ENCODE peak calls at places on chromosomes 11 and 22, in four cellular contexts. X, A, M and U are unnamed samples. For H3K9me3, the result is how much of the 10 kb centered on the place peaks cover.

GRCh38 chr11:94662065-94662779 is 95.1 kb downstream of the PIWIL4 start:
- DNase-seq in A (no peak), M (no peak), X (no peak), U (no peak)

GRCh38 chr22:49768961-49769690 is 58.5 kb downstream of the BRD1 start:
- DNase-seq in X (no peak), M (no peak), A (peak), U (no peak)

GRCh38 chr22:44540756-44541670 is 43.0 kb upstream of the RTL6 start:
- DNase-seq in M (no peak), X (no peak), A (no peak), U (no peak)

GRCh38 chr22:30205281-30206115 is 41.1 kb downstream of the LIF start:
- DNase-seq in A (peak), X (no peak), M (peak), U (no peak)

GRCh38 chr11:122095950-122096942 is 19.8 kb downstream of the BLID start:
- DNase-seq in A (peak), X (no peak), M (no peak), U (no peak)

GRCh38 chr11:92969634-92970347 is at the start of gene MTNR1B:
- DNase-seq in A (no peak), X (no peak), M (no peak), U (no peak)

GRCh38 chr22:20156611-20157415 is 6.0 kb upstream of the CCDC188 start:
- DNase-seq in A (peak), M (peak), X (peak), U (peak)

GRCh38 chr11:40606800-40607199 is 852.7 kb downstream of the LRRC4C start:
- DNase-seq in X (no peak), A (no peak), M (no peak), U (no peak)

GRCh38 chr11:19557720-19558140 is 154.9 kb upstream of the NAV2 start:
- DNase-seq in X (peak), M (peak), A (peak), U (peak)

GRCh38 chr11:74669311-74670160 is 61.7 kb downstream of the CHRDL2 start:
- DNase-seq in A (no peak), X (no peak), M (no peak), U (no peak)

GRCh38 chr11:2901854-2902783 is 16.5 kb upstream of the CDKN1C start:
- DNase-seq in A (peak), M (peak), X (peak), U (peak)

GRCh38 chr11:24623121-24623520 is 126.3 kb downstream of the LUZP2 start:
- DNase-seq in A (peak), X (no peak), M (no peak), U (no peak)

GRCh38 chr11:35190804-35191348 is 51.9 kb downstream of the CD44 start:
- DNase-seq in M (peak), X (no peak), A (peak), U (no peak)

GRCh38 chr11:59761985-59762384 is 6.8 kb downstream of the STX3 start:
- DNase-seq in X (no peak), A (no peak), M (no peak), U (no peak)

GRCh38 chr11:1899100-1899499 is 7.4 kb upstream of the PRR33 start:
- DNase-seq in X (no peak), A (no peak), M (no peak), U (no peak)

GRCh38 chr11:44110231-44110679 is 14.8 kb downstream of the EXT2 start:
- DNase-seq in X (peak), A (peak), M (peak), U (peak)

GRCh38 chr22:39278040-39278439 is 33.3 kb upstream of the PDGFB start:
- DNase-seq in A (peak), M (no peak), X (no peak), U (no peak)

GRCh38 chr11:123548774-123549173 is 105.7 kb downstream of the SCN3B start:
- DNase-seq in A (no peak), M (no peak), X (no peak), U (no peak)

GRCh38 chr22:37187891-37188761 is at the start of gene C1QTNF6:
- DNase-seq in M (peak), X (no peak), A (peak), U (peak)

GRCh38 chr22:20239951-20240773 is 28.0 kb downstream of the RTN4R start:
- DNase-seq in X (no peak), A (no peak), M (peak), U (no peak)

GRCh38 chr11:96388891-96389603 is 665 bp downstream of the CCDC82 start:
- DNase-seq in A (peak), M (no peak), X (no peak), U (no peak)

GRCh38 chr11:72300268-72300667 is 56.3 kb upstream of the PHOX2A start:
- DNase-seq in M (no peak), X (no peak), A (no peak), U (no peak)

GRCh38 chr11:73671701-73672100 is 25.3 kb downstream of the PLEKHB1 start:
- DNase-seq in X (no peak), A (no peak), M (no peak), U (no peak)

GRCh38 chr11:126345759-126346585 is 9.5 kb upstream of the ST3GAL4 start:
- DNase-seq in X (no peak), A (peak), M (peak), U (no peak)

GRCh38 chr22:19723165-19723989 is at the start of gene GP1BB:
- DNase-seq in M (peak), A (peak), X (no peak), U (no peak)

GRCh38 chr11:12090761-12091261 is 19.6 kb upstream of the MICAL2 start:
- DNase-seq in X (no peak), M (peak), A (no peak), U (peak)

GRCh38 chr11:23201936-23202522 is 341.8 kb upstream of the CCDC179 start:
- DNase-seq in M (no peak), A (no peak), X (no peak), U (no peak)

GRCh38 chr22:42379961-42380537 is 52.2 kb downstream of the NFAM1 start:
- DNase-seq in A (no peak), M (no peak), X (no peak), U (no peak)

GRCh38 chr11:69774354-69775162 is 583 bp downstream of the FGF4 start:
- DNase-seq in X (no peak), A (no peak), M (no peak), U (no peak)

GRCh38 chr22:41248314-41248713 is 7.6 kb upstream of the CHADL start:
- DNase-seq in A (no peak), X (no peak), M (no peak), U (no peak)

GRCh38 chr22:41243361-41243760 is 2.6 kb upstream of the CHADL start:
- DNase-seq in A (no peak), M (no peak), X (no peak), U (no peak)

GRCh38 chr22:41247703-41248102 is 7.0 kb upstream of the CHADL start:
- DNase-seq in X (no peak), A (no peak), M (no peak), U (no peak)

GRCh38 chr22:41248758-41249157 is 8.0 kb upstream of the CHADL start:
- DNase-seq in X (no peak), A (no peak), M (no peak), U (no peak)

GRCh38 chr22:41245917-41246499 is 5.3 kb upstream of the CHADL start:
- DNase-seq in A (no peak), M (no peak), X (no peak), U (no peak)
- TF ChIP-seq CTCF in A (no peak), M (no peak), X (no peak), U (no peak)

DNA sequence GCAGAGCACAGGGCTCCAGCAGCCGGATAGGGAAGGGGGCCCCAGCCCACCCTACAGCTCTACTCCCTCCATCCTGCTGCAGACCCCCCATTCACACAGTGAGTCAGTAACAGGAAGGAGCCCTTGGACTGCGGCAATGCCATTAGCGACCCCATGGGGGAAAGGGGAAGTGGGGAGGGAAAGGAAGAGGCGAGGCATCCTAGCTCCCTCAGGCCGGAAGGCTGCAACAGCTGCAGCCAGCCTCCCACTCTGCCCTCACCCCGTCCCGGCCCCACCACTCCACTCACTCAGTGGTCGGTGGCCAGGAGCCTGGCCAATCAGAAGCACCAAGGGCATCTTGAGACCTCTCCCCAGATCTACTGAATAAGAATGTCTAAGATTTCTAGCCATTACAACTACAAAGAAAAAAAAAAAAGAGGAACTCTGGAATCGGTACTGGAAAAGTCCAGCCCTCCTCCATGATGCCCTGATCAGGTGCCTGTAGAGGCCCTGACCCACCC is 14.1 kb downstream of the OAF start:
- DNase-seq in X (no peak), M (no peak), A (no peak), U (no peak)
- H3K4me3 ChIP-seq in X (no peak), M (no peak), A (no peak), U (no peak)

DNA sequence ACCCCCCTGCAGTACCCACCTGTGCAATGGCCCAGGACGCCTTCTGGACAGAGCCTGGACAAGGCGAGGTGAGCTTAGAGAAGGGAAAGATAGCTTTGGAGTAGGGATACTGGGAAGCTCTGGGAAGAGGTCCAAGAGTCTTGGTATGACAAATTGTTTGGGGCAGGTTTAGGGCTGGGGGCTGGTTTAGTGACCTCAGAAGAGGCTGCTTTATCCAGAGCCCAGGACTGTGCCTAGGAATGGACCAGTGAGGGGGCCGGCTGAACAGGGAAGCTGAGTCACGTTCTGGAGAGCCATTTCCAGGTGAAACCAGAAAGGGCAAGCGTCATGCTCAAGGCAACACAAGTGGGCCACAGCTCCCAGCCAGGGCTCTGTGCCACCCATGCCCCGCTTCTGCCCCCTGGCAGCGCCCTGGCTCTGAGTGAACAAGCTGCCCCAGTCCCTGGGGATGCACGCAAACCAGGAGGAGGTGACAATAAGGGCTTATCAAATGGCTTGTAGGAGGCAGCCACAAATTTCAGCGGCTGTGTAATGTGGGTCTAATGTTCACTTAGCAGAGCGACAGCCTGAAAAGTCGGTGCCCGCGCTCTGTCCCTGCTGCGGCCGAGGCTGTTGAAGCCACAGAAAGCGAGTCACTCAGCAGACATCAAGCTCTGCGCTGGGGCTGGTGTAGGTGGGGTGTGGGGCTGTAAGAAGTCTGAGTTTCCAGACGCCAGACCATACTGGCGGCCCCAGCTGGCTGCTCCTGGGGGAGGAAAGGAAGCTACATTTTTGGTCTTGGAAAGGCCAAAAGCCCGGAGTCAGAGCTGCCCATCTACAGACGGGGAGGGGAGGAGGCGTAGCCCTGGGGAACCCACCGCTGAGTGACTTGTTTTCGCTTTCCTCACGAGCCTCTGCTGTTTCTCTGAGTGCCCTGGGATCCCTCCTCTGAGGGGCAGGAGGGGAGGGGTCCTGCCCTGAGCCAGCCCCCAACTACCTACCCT is 18.3 kb upstream of the SYT7 start:
- DNase-seq in M (peak), X (no peak), A (peak), U (no peak)
- H3K9me3 ChIP-seq in M (under half), X (under half), A (under half), U (under half)

DNA sequence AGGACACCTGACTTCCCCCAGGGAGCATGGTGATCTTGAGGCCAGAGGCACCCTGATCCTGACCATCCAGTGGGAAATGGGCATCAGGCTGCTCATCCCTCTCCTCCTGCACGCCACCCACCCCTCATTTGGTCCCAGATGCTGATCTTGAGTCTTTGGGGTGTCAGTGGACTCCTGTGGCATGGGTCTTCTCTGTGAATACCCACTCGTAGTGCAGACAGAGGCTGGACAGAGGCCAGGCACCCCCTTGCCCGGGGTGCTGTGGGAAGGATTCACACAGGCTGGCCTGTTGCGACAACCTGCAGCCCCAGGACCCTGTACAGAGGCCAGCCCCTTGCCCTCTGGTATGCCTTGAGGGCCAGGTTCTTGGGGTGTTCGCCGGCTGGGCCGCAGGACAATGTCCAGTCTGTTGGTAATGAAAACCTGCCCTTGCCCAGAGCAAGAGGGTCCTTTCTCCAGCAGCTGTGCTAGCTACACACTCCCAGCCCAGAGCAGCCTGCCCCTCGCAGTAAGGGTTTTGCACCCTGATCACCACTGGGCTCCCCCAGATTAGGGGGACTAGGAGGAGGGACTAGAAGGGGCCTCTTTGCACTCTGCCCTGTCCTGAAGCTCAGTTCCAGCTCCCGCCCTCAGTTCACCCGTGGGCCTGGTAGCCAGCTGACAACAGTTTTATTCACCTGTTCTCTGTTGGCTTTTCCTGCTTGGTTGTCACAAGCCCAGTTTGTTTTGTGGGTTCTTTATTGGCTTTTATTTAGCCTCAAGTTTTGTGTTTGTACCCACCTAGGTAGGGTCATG is 76.0 kb downstream of the BCR start:
- DNase-seq in X (no peak), A (no peak), M (no peak), U (no peak)
- TF ChIP-seq CTCF in X (no peak), A (no peak), M (no peak), U (no peak)

GRCh38 chr11:18384157-18384641 is 10.2 kb upstream of the LDHA start:
- DNase-seq in A (peak), M (peak), X (peak), U (no peak)
- H3K4me3 ChIP-seq in A (no peak), M (no peak), X (no peak), U (no peak)

DNA sequence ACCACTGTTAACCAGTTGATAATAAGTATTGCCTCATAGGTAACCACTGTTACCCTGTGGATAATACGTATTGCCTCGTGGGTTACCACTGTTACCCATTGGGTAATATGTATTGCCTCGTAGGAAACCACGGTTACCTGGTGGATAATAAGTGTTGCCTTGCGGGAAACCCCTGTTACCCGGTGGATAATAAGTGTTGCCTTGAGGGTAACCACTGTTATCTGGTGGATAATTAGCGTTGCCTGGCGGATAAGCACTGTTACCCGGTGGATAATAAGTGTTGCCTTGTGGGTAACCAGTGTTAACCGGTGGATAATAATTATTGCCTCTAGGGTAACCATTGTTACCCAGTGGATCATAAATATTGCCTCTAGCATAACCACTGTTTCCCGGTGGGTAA is 27.3 kb upstream of the NXPE4 start:
- DNase-seq in A (no peak), M (no peak), X (no peak), U (no peak)
- H3K9me3 ChIP-seq in A (under half), M (under half), X (under half), U (under half)

GRCh38 chr11:117182551-117182935 is 4.0 kb downstream of the SIDT2 start:
- DNase-seq in A (no peak), M (no peak), X (peak), U (peak)

GRCh38 chr11:117183724-117184349 is 5.3 kb downstream of the SIDT2 start:
- DNase-seq in M (no peak), X (peak), A (no peak), U (peak)

GRCh38 chr11:117180020-117180419 is 1.5 kb downstream of the SIDT2 start:
- DNase-seq in A (peak), X (no peak), M (no peak), U (no peak)

GRCh38 chr11:117180661-117181585 is 2.4 kb downstream of the SIDT2 start:
- DNase-seq in X (peak), M (peak), A (peak), U (peak)

GRCh38 chr11:117181586-117182550 is 3.3 kb downstream of the SIDT2 start:
- DNase-seq in A (no peak), M (no peak), X (peak), U (peak)
- TF ChIP-seq CTCF in A (no peak), M (no peak), X (no peak), U (no peak)

GRCh38 chr11:115627666-115628460 is 123.6 kb upstream of the CADM1 start:
- DNase-seq in A (no peak), X (no peak), M (no peak), U (no peak)
- H3K4me3 ChIP-seq in A (no peak), X (no peak), M (no peak), U (no peak)